ENCODE peak calls at places on chromosome 6, in nine cellular contexts. X, C, K, Y, V, H, Q, S and D are unnamed samples.

GRCh38 chr6:97958143-97958542 is 675.1 kb upstream of the MMS22L start:
- DNase-seq in Q (no peak), S (no peak), C (no peak), H (no peak), X (no peak), Y (no peak), K (no peak), V (no peak), D (no peak)

GRCh38 chr6:90048191-90048969 is 154.1 kb downstream of the GJA10 start:
- DNase-seq in C (no peak), V (no peak), Y (no peak), X (no peak), Q (no peak), S (no peak), H (no peak), K (no peak), D (no peak)

GRCh38 chr6:74851598-74851997 is 354.3 kb downstream of the COL12A1 start:
- DNase-seq in Q (no peak), S (no peak), X (no peak), K (no peak), Y (peak; percentile 51), H (no peak), C (no peak), V (no peak), D (peak; percentile 37)

GRCh38 chr6:85168146-85168545 is 281.7 kb upstream of the NT5E start:
- DNase-seq in X (no peak), H (no peak), Y (no peak), S (no peak), V (no peak), Q (no peak), K (no peak), C (no peak), D (no peak)

GRCh38 chr6:110875548-110876169 is 1.1 kb downstream of the AMD1 start:
- DNase-seq in K (peak; percentile 44), X (peak; percentile 48), S (peak; percentile 31), V (peak; percentile 60), Y (peak; percentile 42), Q (peak; percentile 56), H (peak; percentile 38), C (no peak), D (no peak)

GRCh38 chr6:108180776-108181175 is 15.0 kb downstream of the NR2E1 start:
- DNase-seq in Y (no peak), H (no peak), C (no peak), S (no peak), Q (no peak), K (no peak), X (no peak), V (no peak), D (no peak)

GRCh38 chr6:403659-404655 is 12.4 kb downstream of the IRF4 start:
- DNase-seq in H (no peak), V (no peak), Y (no peak), C (no peak), K (no peak), Q (no peak), S (no peak), X (no peak), D (no peak)

GRCh38 chr6:47810885-47811284 is 29.1 kb downstream of the OPN5 start:
- DNase-seq in X (no peak), K (no peak), H (no peak), V (no peak), C (no peak), Y (no peak), S (no peak), Q (no peak), D (no peak)